ENCODE peak calls at places on chromosomes 6 and 20, in five cellular contexts. One of them, this sample, is unnamed.

GRCh38 chr20:62795023-62795761 is 1.1 kb upstream of the MRGBP start:
- DNase-seq in brain microvascular endothelial cell: peak; percentile 20
- DNase-seq in mesothelial cell of epicardium: peak; percentile 76
- DNase-seq in left ventricle myocardium inferior: no peak
- DNase-seq in B cell: peak; percentile 72
- DNase-seq in this sample: peak; percentile 75

GRCh38 chr20:58746551-58747399 is 54.2 kb downstream of the NPEPL1 start:
- DNase-seq in left ventricle myocardium inferior: no peak
- DNase-seq in brain microvascular endothelial cell: no peak
- DNase-seq in B cell: no peak
- DNase-seq in mesothelial cell of epicardium: no peak
- DNase-seq in this sample: no peak

GRCh38 chr6:12459945-12460800 is 170.0 kb downstream of the EDN1 start:
- DNase-seq in left ventricle myocardium inferior: no peak
- DNase-seq in mesothelial cell of epicardium: no peak
- DNase-seq in brain microvascular endothelial cell: no peak
- DNase-seq in B cell: no peak
- DNase-seq in this sample: no peak

GRCh38 chr6:53369876-53370515 is 21.2 kb upstream of the ELOVL5 start:
- DNase-seq in brain microvascular endothelial cell: no peak
- DNase-seq in B cell: no peak
- DNase-seq in left ventricle myocardium inferior: no peak
- DNase-seq in mesothelial cell of epicardium: no peak
- DNase-seq in this sample: no peak

GRCh38 chr6:149127212-149127611 is 190.3 kb upstream of the TAB2 start:
- DNase-seq in B cell: no peak
- DNase-seq in left ventricle myocardium inferior: no peak
- DNase-seq in brain microvascular endothelial cell: no peak
- DNase-seq in mesothelial cell of epicardium: no peak
- DNase-seq in this sample: no peak

GRCh38 chr6:140436023-140436811 is 1061.8 kb upstream of the CITED2 start:
- DNase-seq in brain microvascular endothelial cell: peak; percentile 69
- DNase-seq in mesothelial cell of epicardium: no peak
- DNase-seq in B cell: no peak
- DNase-seq in left ventricle myocardium inferior: no peak
- DNase-seq in this sample: no peak

GRCh38 chr6:90319979-90320667 is 23.5 kb upstream of the BACH2 start:
- DNase-seq in brain microvascular endothelial cell: no peak
- DNase-seq in mesothelial cell of epicardium: no peak
- DNase-seq in left ventricle myocardium inferior: no peak
- DNase-seq in B cell: no peak
- DNase-seq in this sample: no peak

GRCh38 chr6:88922775-88923548 is 40.5 kb downstream of the RNGTT start:
- DNase-seq in brain microvascular endothelial cell: peak; percentile 7
- DNase-seq in B cell: no peak
- DNase-seq in left ventricle myocardium inferior: no peak
- DNase-seq in mesothelial cell of epicardium: no peak
- DNase-seq in this sample: no peak

GRCh38 chr20:61042501-61043385 is 209.3 kb upstream of the CDH4 start:
- DNase-seq in mesothelial cell of epicardium: peak; percentile 9
- DNase-seq in B cell: no peak
- DNase-seq in left ventricle myocardium inferior: no peak
- DNase-seq in brain microvascular endothelial cell: no peak
- DNase-seq in this sample: no peak

GRCh38 chr6:158290040-158290439 is 22.2 kb upstream of the TULP4 start:
- DNase-seq in B cell: peak; percentile 56
- DNase-seq in mesothelial cell of epicardium: no peak
- DNase-seq in left ventricle myocardium inferior: no peak
- DNase-seq in brain microvascular endothelial cell: no peak
- DNase-seq in this sample: no peak

DNA sequence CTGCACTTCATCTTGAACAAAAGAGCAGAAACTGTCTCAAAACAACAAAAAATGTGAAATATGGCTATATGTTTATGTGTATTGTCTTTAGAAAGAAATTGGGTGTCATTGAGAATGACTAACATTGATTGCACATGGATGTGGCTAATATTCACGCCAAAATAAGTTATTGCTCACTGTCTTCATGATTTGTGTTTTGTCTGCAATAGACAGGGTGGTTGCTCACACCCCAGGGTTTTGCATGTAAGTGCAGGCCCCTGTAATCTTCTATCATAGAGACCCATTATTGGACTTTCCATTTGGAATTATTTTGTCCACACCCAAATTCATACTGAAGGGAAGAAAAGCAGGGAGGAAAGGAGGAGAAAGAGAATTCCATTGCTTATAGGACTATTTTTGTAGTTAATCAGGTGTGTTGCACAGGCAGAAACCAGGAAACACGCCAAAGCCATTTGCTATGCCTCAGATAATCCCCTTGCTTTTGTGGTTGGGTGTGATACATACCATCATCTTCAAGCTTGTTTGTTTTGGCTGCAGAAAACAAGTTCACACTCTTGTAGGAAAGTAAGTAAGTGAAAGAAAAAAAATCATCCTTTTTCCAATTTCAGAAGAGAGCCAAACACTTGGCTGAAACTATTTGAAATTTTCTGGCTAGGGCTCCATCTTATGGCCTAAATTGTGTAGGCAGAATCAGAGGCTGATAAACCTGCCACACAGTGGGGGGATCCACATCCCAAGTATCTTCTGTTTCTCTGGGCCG is 214.1 kb downstream of the COL12A1 start:
- DNase-seq in brain microvascular endothelial cell: peak; percentile 24
- DNase-seq in left ventricle myocardium inferior: no peak
- DNase-seq in B cell: no peak
- DNase-seq in mesothelial cell of epicardium: no peak
- DNase-seq in this sample: no peak
- TF ChIP-seq CTCF in brain microvascular endothelial cell: peak; percentile 56
- TF ChIP-seq CTCF in left ventricle myocardium inferior: peak; percentile 14
- TF ChIP-seq CTCF in B cell: no peak
- TF ChIP-seq CTCF in mesothelial cell of epicardium: no peak
- TF ChIP-seq CTCF in this sample: no peak

GRCh38 chr6:44224154-44224977 is 971 bp downstream of the SLC29A1 start:
- DNase-seq in left ventricle myocardium inferior: no peak
- DNase-seq in B cell: no peak
- DNase-seq in brain microvascular endothelial cell: no peak
- DNase-seq in mesothelial cell of epicardium: no peak
- DNase-seq in this sample: no peak
- TF ChIP-seq CTCF in left ventricle myocardium inferior: no peak
- TF ChIP-seq CTCF in B cell: no peak
- TF ChIP-seq CTCF in brain microvascular endothelial cell: no peak
- TF ChIP-seq CTCF in mesothelial cell of epicardium: no peak
- TF ChIP-seq CTCF in this sample: peak; percentile 20

DNA sequence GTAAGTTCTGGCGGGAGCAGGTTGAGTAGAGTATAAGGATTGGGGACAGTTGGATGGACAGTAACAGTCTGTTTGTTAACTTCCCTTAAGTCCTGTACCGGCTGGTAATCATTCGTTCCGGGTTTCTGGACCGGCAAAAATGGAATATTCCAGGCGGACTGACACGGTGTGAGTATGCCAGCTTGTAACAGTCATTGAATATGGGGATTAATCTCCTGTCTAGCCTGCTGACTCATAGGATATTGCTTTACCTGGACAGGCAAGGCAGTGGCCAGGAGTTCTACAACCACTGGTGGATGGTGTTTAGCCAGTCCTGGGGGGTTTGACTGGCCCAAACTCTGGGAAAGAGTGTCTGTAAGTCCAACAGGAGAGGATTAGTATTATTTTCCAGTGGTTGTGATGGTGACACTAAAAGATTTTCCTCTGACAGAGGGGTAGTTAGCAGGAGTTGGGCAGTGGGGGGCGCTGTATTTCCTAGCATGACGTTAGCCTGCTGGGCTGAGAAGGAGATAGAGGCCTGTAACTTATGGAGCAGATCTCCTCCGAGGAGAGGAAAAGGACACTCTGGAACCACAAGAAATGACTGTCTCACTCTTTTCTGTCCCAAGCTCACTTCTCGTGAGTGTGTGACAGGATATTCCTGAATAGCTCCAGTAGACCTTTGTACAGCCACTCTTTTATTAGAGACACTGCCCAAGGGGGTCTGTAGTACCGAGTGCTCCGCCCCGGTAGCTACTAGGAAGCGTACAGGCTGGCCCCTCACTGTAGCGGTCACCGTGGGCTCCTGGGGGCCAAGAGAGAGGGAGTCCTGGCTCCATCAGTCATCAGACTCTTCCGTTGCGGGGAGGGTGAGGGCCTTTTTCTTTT is 152.2 kb downstream of the TRIM27 start:
- DNase-seq in mesothelial cell of epicardium: no peak
- DNase-seq in B cell: no peak
- DNase-seq in left ventricle myocardium inferior: no peak
- DNase-seq in brain microvascular endothelial cell: no peak
- DNase-seq in this sample: no peak
- TF ChIP-seq CTCF in mesothelial cell of epicardium: no peak
- TF ChIP-seq CTCF in B cell: no peak
- TF ChIP-seq CTCF in left ventricle myocardium inferior: no peak
- TF ChIP-seq CTCF in brain microvascular endothelial cell: no peak
- TF ChIP-seq CTCF in this sample: no peak

GRCh38 chr6:72182337-72183246 is 296.2 kb downstream of the RIMS1 start:
- DNase-seq in brain microvascular endothelial cell: peak; percentile 6
- DNase-seq in left ventricle myocardium inferior: no peak
- DNase-seq in B cell: peak; percentile 17
- DNase-seq in mesothelial cell of epicardium: peak; percentile 69
- DNase-seq in this sample: peak; percentile 41
- TF ChIP-seq CTCF in brain microvascular endothelial cell: no peak
- TF ChIP-seq CTCF in left ventricle myocardium inferior: no peak
- TF ChIP-seq CTCF in B cell: no peak
- TF ChIP-seq CTCF in mesothelial cell of epicardium: no peak
- TF ChIP-seq CTCF in this sample: no peak

DNA sequence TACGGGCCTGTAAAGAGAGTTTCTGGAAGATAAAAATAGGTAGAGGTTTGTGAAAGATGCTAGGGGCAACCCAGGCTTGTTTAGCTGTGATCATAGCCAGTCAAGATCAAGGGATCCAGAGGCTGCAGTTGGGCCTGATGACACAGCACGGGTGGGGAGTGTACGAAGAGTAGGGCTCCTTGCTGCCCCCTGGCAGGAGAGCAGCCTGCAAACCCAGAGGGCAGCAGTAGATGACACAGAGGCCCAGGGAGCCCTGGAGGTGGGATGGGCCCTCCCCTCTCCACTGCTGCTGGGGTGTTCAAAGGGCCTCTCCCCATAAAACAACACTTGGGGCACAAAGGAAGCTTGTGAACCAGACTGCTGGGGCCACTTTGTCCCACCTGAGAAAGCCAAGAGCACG is 47.2 kb downstream of the VEGFA start:
- DNase-seq in mesothelial cell of epicardium: no peak
- DNase-seq in left ventricle myocardium inferior: peak; percentile 52
- DNase-seq in brain microvascular endothelial cell: peak; percentile 32
- DNase-seq in B cell: peak; percentile 31
- DNase-seq in this sample: peak; percentile 46
- TF ChIP-seq CTCF in mesothelial cell of epicardium: no peak
- TF ChIP-seq CTCF in left ventricle myocardium inferior: peak; percentile 64
- TF ChIP-seq CTCF in brain microvascular endothelial cell: peak; percentile 69
- TF ChIP-seq CTCF in B cell: peak; percentile 10
- TF ChIP-seq CTCF in this sample: peak; percentile 39

This sample was measured in GM13977.